ENCODE peak calls at places on chromosome 21, in four cellular contexts. Q, B, I and R are unnamed samples.

GRCh38 chr21:35933466-35933865 is 126.9 kb downstream of the SETD4 start:
- DNase-seq in Q (peak), B (peak), I (no peak), R (peak)

GRCh38 chr21:39660596-39660995 is 47.9 kb downstream of the B3GALT5 start:
- DNase-seq in Q (peak), B (no peak), I (no peak), R (peak)

GRCh38 chr21:29434081-29434480 is 135.4 kb downstream of the BACH1 start:
- DNase-seq in Q (no peak), B (no peak), I (no peak), R (no peak)

GRCh38 chr21:36708512-36709029 is 9.7 kb downstream of the SIM2 start:
- DNase-seq in Q (no peak), B (no peak), I (no peak), R (no peak)

GRCh38 chr21:45003331-45004058 is 63.7 kb downstream of the SLX9 start:
- DNase-seq in Q (no peak), B (peak), I (no peak), R (no peak)

GRCh38 chr21:36966066-36966845 is at the start of gene HLCS:
- DNase-seq in Q (peak), B (peak), I (peak), R (peak)

GRCh38 chr21:44293551-44294231 is 6.2 kb upstream of the PFKL start:
- DNase-seq in Q (no peak), B (no peak), I (no peak), R (no peak)

GRCh38 chr21:43362306-43362927 is 64.5 kb downstream of the SIK1 start:
- DNase-seq in Q (peak), B (peak), I (peak), R (peak)

GRCh38 chr21:29443398-29444010 is 144.8 kb downstream of the BACH1 start:
- DNase-seq in Q (peak), B (no peak), I (no peak), R (no peak)

GRCh38 chr21:36297938-36298572 is 21.9 kb upstream of the MORC3 start:
- DNase-seq in Q (no peak), B (peak), I (peak), R (peak)

GRCh38 chr21:36255650-36256047 is 64.3 kb upstream of the MORC3 start:
- DNase-seq in Q (no peak), B (no peak), I (peak), R (no peak)

GRCh38 chr21:43619856-43620255 is 39.4 kb downstream of the HSF2BP start:
- DNase-seq in Q (no peak), B (no peak), I (no peak), R (no peak)

GRCh38 chr21:44931137-44931500 is 8.7 kb upstream of the SLX9 start:
- DNase-seq in Q (no peak), B (peak), I (peak), R (no peak)

GRCh38 chr21:32947736-32948135 is 78.0 kb upstream of the OLIG2 start:
- DNase-seq in Q (no peak), B (no peak), I (no peak), R (no peak)
- H3K27ac ChIP-seq in Q (no peak), B (no peak), I (no peak), R (no peak)

DNA sequence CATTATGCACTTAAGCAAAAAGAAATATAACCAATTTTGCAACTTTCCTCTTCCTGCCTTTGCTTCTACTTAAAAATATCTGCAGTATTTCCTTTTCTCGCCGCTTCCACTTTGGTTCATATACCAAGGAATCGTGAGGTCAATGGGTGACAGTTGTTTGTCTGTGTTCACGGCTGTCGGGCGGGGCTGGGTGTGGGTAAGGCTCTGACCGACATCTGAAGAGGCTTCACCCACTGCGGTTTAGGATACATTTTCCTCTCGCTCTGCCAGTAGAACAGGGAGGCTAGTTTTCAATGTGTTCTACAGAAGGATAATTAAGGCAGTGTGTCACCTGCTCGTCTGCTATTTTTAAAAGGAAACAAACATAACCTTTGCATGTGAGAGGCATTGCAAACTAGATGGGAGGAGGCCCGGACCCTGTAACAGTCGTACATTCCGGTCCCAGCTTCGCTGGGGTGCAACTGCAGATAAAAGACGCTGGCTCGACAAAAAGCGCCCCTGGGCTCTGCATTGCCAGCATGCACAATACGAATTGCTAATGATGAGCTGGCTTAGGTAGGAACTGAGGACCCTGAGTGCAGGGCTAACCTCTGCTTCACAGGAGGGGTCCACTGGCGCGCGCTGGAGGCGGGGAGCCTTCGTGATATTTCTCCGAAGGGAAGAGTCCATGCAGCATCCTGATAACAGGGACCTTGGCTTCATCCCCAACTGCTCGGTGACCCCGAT is 8.5 kb upstream of the ERG start:
- DNase-seq in Q (no peak), B (no peak), I (no peak), R (no peak)
- H3K27ac ChIP-seq in Q (no peak), B (no peak), I (no peak), R (no peak)

GRCh38 chr21:38227401-38227800 is 29.4 kb upstream of the KCNJ15 start:
- DNase-seq in Q (no peak), B (no peak), I (no peak), R (no peak)
- H3K27ac ChIP-seq in Q (no peak), B (no peak), I (no peak), R (no peak)

GRCh38 chr21:42302292-42302650 is 12.9 kb downstream of the TFF3 start:
- DNase-seq in Q (no peak), B (no peak), I (no peak), R (no peak)

GRCh38 chr21:42303443-42303842 is 11.8 kb downstream of the TFF3 start:
- DNase-seq in Q (no peak), B (no peak), I (no peak), R (no peak)

GRCh38 chr21:42300956-42301355 is 14.3 kb downstream of the TFF3 start:
- DNase-seq in Q (no peak), B (no peak), I (no peak), R (no peak)

GRCh38 chr21:42301371-42302291 is 13.6 kb downstream of the TFF3 start:
- DNase-seq in Q (no peak), B (no peak), I (no peak), R (no peak)

GRCh38 chr21:42302794-42303193 is 12.4 kb downstream of the TFF3 start:
- DNase-seq in Q (no peak), B (no peak), I (no peak), R (no peak)
- H3K27ac ChIP-seq in Q (no peak), B (no peak), I (no peak), R (no peak)